ENCODE peak calls at places on chromosome 18, in eight cellular contexts. One of them, this sample, is unnamed.

GRCh38 chr18:27746241-27746640 is 430.7 kb downstream of the CDH2 start:
- DNase-seq in putamen: no peak
- DNase-seq in NCI-H1092 treated with DMSO at 0.1 percent for 48 hours: no peak
- DNase-seq in aorta: no peak
- DNase-seq in EH: no peak
- DNase-seq in GM23248: no peak
- DNase-seq in CD4-positive, alpha-beta T cell: no peak
- DNase-seq in stimulated activated CD8-positive, alpha-beta memory T cell treated with anti-CD3 and anti-CD28 coated beads, Interleukin-15, amount 100 ng/mL, for 48 hours: no peak
- DNase-seq in this sample: no peak

GRCh38 chr18:986071-986470 is 81.4 kb downstream of the ADCYAP1 start:
- DNase-seq in aorta: no peak
- DNase-seq in putamen: no peak
- DNase-seq in stimulated activated CD8-positive, alpha-beta memory T cell treated with anti-CD3 and anti-CD28 coated beads, Interleukin-15, amount 100 ng/mL, for 48 hours: no peak
- DNase-seq in CD4-positive, alpha-beta T cell: no peak
- DNase-seq in GM23248: no peak
- DNase-seq in NCI-H1092 treated with DMSO at 0.1 percent for 48 hours: peak; percentile 69
- DNase-seq in EH: no peak
- DNase-seq in this sample: peak; percentile 37

GRCh38 chr18:910247-910646 is 5.6 kb downstream of the ADCYAP1 start:
- DNase-seq in putamen: no peak
- DNase-seq in EH: no peak
- DNase-seq in GM23248: no peak
- DNase-seq in aorta: no peak
- DNase-seq in stimulated activated CD8-positive, alpha-beta memory T cell treated with anti-CD3 and anti-CD28 coated beads, Interleukin-15, amount 100 ng/mL, for 48 hours: no peak
- DNase-seq in CD4-positive, alpha-beta T cell: no peak
- DNase-seq in NCI-H1092 treated with DMSO at 0.1 percent for 48 hours: no peak
- DNase-seq in this sample: no peak

GRCh38 chr18:75865639-75866038 is 438.1 kb upstream of the SMIM21 start:
- DNase-seq in NCI-H1092 treated with DMSO at 0.1 percent for 48 hours: no peak
- DNase-seq in EH: no peak
- DNase-seq in aorta: no peak
- DNase-seq in stimulated activated CD8-positive, alpha-beta memory T cell treated with anti-CD3 and anti-CD28 coated beads, Interleukin-15, amount 100 ng/mL, for 48 hours: no peak
- DNase-seq in CD4-positive, alpha-beta T cell: no peak
- DNase-seq in GM23248: no peak
- DNase-seq in putamen: no peak
- DNase-seq in this sample: no peak

GRCh38 chr18:3869848-3870247 is 419.9 kb downstream of the TGIF1 start:
- DNase-seq in EH: peak; percentile 73
- DNase-seq in putamen: peak; percentile 7
- DNase-seq in GM23248: peak; percentile 76
- DNase-seq in stimulated activated CD8-positive, alpha-beta memory T cell treated with anti-CD3 and anti-CD28 coated beads, Interleukin-15, amount 100 ng/mL, for 48 hours: no peak
- DNase-seq in aorta: no peak
- DNase-seq in NCI-H1092 treated with DMSO at 0.1 percent for 48 hours: peak; percentile 67
- DNase-seq in CD4-positive, alpha-beta T cell: no peak
- DNase-seq in this sample: peak; percentile 86

GRCh38 chr18:8820701-8821465 is 115.5 kb downstream of the MTCL1 start:
- DNase-seq in EH: no peak
- DNase-seq in putamen: no peak
- DNase-seq in aorta: no peak
- DNase-seq in GM23248: no peak
- DNase-seq in NCI-H1092 treated with DMSO at 0.1 percent for 48 hours: no peak
- DNase-seq in CD4-positive, alpha-beta T cell: no peak
- DNase-seq in stimulated activated CD8-positive, alpha-beta memory T cell treated with anti-CD3 and anti-CD28 coated beads, Interleukin-15, amount 100 ng/mL, for 48 hours: no peak
- DNase-seq in this sample: no peak

GRCh38 chr18:35609236-35609635 is 27.7 kb downstream of the GALNT1 start:
- DNase-seq in stimulated activated CD8-positive, alpha-beta memory T cell treated with anti-CD3 and anti-CD28 coated beads, Interleukin-15, amount 100 ng/mL, for 48 hours: no peak
- DNase-seq in NCI-H1092 treated with DMSO at 0.1 percent for 48 hours: no peak
- DNase-seq in GM23248: no peak
- DNase-seq in EH: no peak
- DNase-seq in aorta: no peak
- DNase-seq in CD4-positive, alpha-beta T cell: no peak
- DNase-seq in putamen: no peak
- DNase-seq in this sample: no peak

GRCh38 chr18:22840606-22841144 is 92.5 kb upstream of the RBBP8 start:
- DNase-seq in GM23248: peak; percentile 64
- DNase-seq in putamen: no peak
- DNase-seq in EH: peak; percentile 64
- DNase-seq in CD4-positive, alpha-beta T cell: no peak
- DNase-seq in NCI-H1092 treated with DMSO at 0.1 percent for 48 hours: no peak
- DNase-seq in stimulated activated CD8-positive, alpha-beta memory T cell treated with anti-CD3 and anti-CD28 coated beads, Interleukin-15, amount 100 ng/mL, for 48 hours: no peak
- DNase-seq in aorta: no peak
- DNase-seq in this sample: peak; percentile 25

GRCh38 chr18:37483221-37483971 is 82.2 kb downstream of the CELF4 start:
- DNase-seq in aorta: no peak
- DNase-seq in stimulated activated CD8-positive, alpha-beta memory T cell treated with anti-CD3 and anti-CD28 coated beads, Interleukin-15, amount 100 ng/mL, for 48 hours: no peak
- DNase-seq in NCI-H1092 treated with DMSO at 0.1 percent for 48 hours: no peak
- DNase-seq in putamen: no peak
- DNase-seq in GM23248: peak; percentile 43
- DNase-seq in CD4-positive, alpha-beta T cell: no peak
- DNase-seq in EH: peak; percentile 36
- DNase-seq in this sample: peak; percentile 19

GRCh38 chr18:14976736-14977430 is 228.9 kb downstream of the ANKRD30B start:
- DNase-seq in putamen: no peak
- DNase-seq in GM23248: peak; percentile 38
- DNase-seq in aorta: no peak
- DNase-seq in CD4-positive, alpha-beta T cell: no peak
- DNase-seq in stimulated activated CD8-positive, alpha-beta memory T cell treated with anti-CD3 and anti-CD28 coated beads, Interleukin-15, amount 100 ng/mL, for 48 hours: no peak
- DNase-seq in EH: no peak
- DNase-seq in NCI-H1092 treated with DMSO at 0.1 percent for 48 hours: no peak
- DNase-seq in this sample: peak; percentile 49

This sample was measured in fibroblast of the aortic adventitia.